ENCODE peak calls at places on chromosomes 13 and 19, in six cellular contexts. B is fibroblast of pulmonary artery, L is GM23248, S is upper lobe of right lung, K is heart left ventricle, P is heart right ventricle. I is an unnamed sample.

GRCh38 chr19:23698711-23699520 is 11.9 kb upstream of the ZNF675 start:
- DNase-seq in K (no peak), L (peak; percentile 2), S (no peak), P (no peak), B (no peak), I (no peak)

GRCh38 chr13:20566424-20566916 is 487 bp upstream of the IFT88 start:
- DNase-seq in B (no peak), K (no peak), S (no peak), P (no peak), L (peak; percentile 93), I (peak; percentile 87)

GRCh38 chr13:110162053-110162452 is 144.9 kb downstream of the COL4A1 start:
- DNase-seq in P (no peak), L (no peak), K (no peak), B (no peak), S (no peak), I (no peak)

GRCh38 chr13:42926555-42926954 is 65.5 kb downstream of the EPSTI1 start:
- DNase-seq in P (no peak), L (peak; percentile 2), B (peak; percentile 25), S (no peak), K (no peak), I (no peak)

GRCh38 chr13:106078191-106078590 is 457.3 kb downstream of the EFNB2 start:
- DNase-seq in P (no peak), B (peak; percentile 11), S (no peak), K (no peak), L (no peak), I (no peak)

GRCh38 chr19:55340144-55340783 is 588 bp downstream of the KMT5C start:
- DNase-seq in K (no peak), P (no peak), B (no peak), S (no peak), L (no peak), I (no peak)

GRCh38 chr13:113803409-113804016 is 44.5 kb downstream of the TMEM255B start:
- DNase-seq in B (no peak), S (peak; percentile 55), L (no peak), K (no peak), P (no peak), I (no peak)

GRCh38 chr19:7917292-7918061 is 2.7 kb upstream of the SNAPC2 start:
- DNase-seq in P (no peak), K (peak; percentile 63), S (peak; percentile 80), B (peak; percentile 62), L (peak; percentile 88), I (peak; percentile 46)

GRCh38 chr13:91045351-91046034 is 302.0 kb upstream of the MIR17HG start:
- DNase-seq in B (peak; percentile 14), L (peak; percentile 12), K (no peak), S (no peak), P (no peak), I (no peak)

GRCh38 chr19:33278403-33279269 is 23.7 kb downstream of the CEBPA start:
- DNase-seq in L (no peak), P (no peak), S (no peak), K (no peak), B (no peak), I (no peak)

DNA sequence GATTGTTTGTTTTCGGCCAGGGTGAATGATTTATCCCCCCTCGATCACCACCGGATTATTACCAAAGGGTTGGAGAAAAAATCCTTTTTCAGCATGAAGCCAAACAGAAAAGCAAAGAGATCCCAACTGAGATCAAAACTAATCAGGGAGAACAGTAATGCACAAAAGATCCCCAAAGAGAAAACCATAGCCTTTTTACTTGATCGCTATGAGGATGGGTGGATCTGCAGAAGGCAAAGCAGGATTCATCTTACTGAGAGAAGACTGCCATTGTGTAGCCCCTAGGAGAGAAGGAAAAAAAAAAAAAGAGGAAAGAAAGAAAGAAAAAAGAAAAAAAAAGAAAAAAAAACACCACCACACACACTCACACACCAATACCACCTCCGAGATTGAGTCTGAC is at the start of gene FGF14:
- DNase-seq in S (no peak), L (no peak), B (no peak), P (no peak), K (no peak), I (no peak)
- H3K4me3 ChIP-seq in S (peak within 1 kb of the TSS; percentile 55), L (peak within 1 kb of the TSS; percentile 54), B (no peak within 1 kb of the TSS), P (peak within 1 kb of the TSS; percentile 61), K (peak within 1 kb of the TSS; percentile 73), I (peak within 1 kb of the TSS; percentile 73)

GRCh38 chr19:48419158-48419920 is 25.9 kb downstream of the GRIN2D start:
- DNase-seq in L (peak; percentile 67), P (no peak), S (no peak), B (peak; percentile 36), K (peak; percentile 51), I (peak; percentile 37)
- H3K4me3 ChIP-seq in L (no peak overlapping the region), P (no peak overlapping the region), S (no peak overlapping the region), B (no peak overlapping the region), K (no peak overlapping the region), I (no peak overlapping the region)

GRCh38 chr19:1873524-1874473 is 10.4 kb upstream of the KLF16 start:
- DNase-seq in K (peak; percentile 72), S (peak; percentile 82), L (no peak), P (peak; percentile 78), B (no peak), I (peak; percentile 47)
- H3K4me3 ChIP-seq in K (peak overlapping the region; percentile 90), S (peak overlapping the region; percentile 93), L (peak overlapping the region; percentile 91), P (peak overlapping the region; percentile 89), B (peak overlapping the region; percentile 94), I (peak overlapping the region; percentile 88)

GRCh38 chr13:49443327-49443688 is 556 bp downstream of the CAB39L start:
- DNase-seq in S (no peak), K (no peak), L (peak; percentile 57), B (peak; percentile 44), P (no peak), I (peak; percentile 43)

GRCh38 chr13:49443689-49444516 is at the start of the genes CAB39L and SETDB2:
- DNase-seq in L (peak; percentile 99), S (peak; percentile 100), P (peak; percentile 99), K (peak; percentile 100), B (peak; percentile 99), I (peak; percentile 99)

GRCh38 chr13:49439609-49440008 is 4.3 kb downstream of the CAB39L start:
- DNase-seq in P (no peak), L (no peak), B (no peak), K (no peak), S (no peak), I (no peak)

GRCh38 chr13:49441846-49442245 is 2.0 kb downstream of the CAB39L start:
- DNase-seq in K (no peak), L (no peak), P (no peak), B (peak; percentile 29), S (no peak), I (peak; percentile 49)

GRCh38 chr13:49441312-49441711 is 2.6 kb downstream of the CAB39L start:
- DNase-seq in L (no peak), K (no peak), P (no peak), B (no peak), S (no peak), I (no peak)
- H3K4me3 ChIP-seq in L (no peak overlapping the region), K (no peak overlapping the region), P (no peak overlapping the region), B (no peak overlapping the region), S (no peak overlapping the region), I (no peak overlapping the region)

GRCh38 chr13:103671547-103671946 is 605.3 kb upstream of the SLC10A2 start:
- DNase-seq in P (no peak), B (no peak), K (no peak), L (no peak), S (no peak), I (no peak)
- H3K4me3 ChIP-seq in P (no peak overlapping the region), B (no peak overlapping the region), K (no peak overlapping the region), L (no peak overlapping the region), S (no peak overlapping the region), I (no peak overlapping the region)

DNA sequence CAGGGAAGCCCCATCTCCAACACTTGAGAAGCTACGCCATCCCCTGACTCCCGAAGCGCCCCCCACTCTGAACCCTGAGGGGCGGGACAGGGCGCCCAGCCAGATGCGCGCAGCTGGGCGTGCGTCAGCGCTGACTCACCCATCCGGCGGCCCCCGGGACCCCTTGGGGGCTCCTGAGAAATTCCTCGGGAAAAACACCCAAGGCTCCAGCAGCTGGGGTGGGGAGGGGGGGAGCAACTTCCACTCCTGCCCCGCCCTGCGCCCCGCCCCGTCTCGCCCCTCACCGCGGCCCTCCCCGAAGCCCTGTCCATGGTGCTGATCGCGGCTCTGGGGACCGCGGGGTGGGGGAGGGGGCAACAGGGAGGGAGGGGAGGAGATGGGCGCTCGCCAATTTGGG is 1.0 kb downstream of the COL5A3 start:
- DNase-seq in L (peak; percentile 84), P (peak; percentile 84), B (peak; percentile 86), S (peak; percentile 69), K (peak; percentile 88), I (peak; percentile 90)
- H3K4me3 ChIP-seq in L (peak overlapping the region; percentile 74), P (peak overlapping the region; percentile 55), B (no peak overlapping the region), S (peak overlapping the region; percentile 51), K (peak overlapping the region; percentile 66), I (peak overlapping the region; percentile 66)

GRCh38 chr19:2624537-2625091 is 77.9 kb downstream of the GNG7 start:
- DNase-seq in K (peak; percentile 88), B (no peak), S (peak; percentile 86), P (peak; percentile 64), L (peak; percentile 37), I (no peak)
- H3K4me3 ChIP-seq in K (no peak overlapping the region), B (no peak overlapping the region), S (no peak overlapping the region), P (no peak overlapping the region), L (no peak overlapping the region), I (no peak overlapping the region)

DNA sequence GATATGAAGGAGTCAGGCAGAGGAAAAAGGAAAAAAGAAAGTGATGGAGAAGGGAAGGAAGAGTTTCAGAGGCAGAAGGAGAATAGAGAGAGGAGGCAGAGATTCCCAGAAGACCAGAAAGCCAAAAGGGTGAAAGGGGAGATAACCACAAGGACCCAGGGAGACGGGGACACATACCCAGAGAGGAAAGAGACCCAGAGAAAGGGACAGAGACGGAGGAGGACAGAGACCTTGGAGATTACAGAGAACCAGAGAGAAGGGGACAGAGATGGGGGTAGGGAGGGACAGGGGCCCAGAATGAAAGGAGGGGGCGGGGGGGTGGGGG is 1.4 kb downstream of the PTH2 start:
- DNase-seq in B (no peak), S (no peak), P (no peak), K (no peak), L (no peak), I (no peak)
- H3K4me3 ChIP-seq in B (no peak overlapping the region), S (no peak overlapping the region), P (no peak overlapping the region), K (no peak overlapping the region), L (no peak overlapping the region), I (no peak overlapping the region)

GRCh38 chr13:33150146-33150545 is 133.9 kb downstream of the KL start:
- DNase-seq in L (peak; percentile 48), K (no peak), S (no peak), B (peak; percentile 60), P (no peak), I (peak; percentile 46)

GRCh38 chr13:33150662-33151061 is 134.4 kb downstream of the KL start:
- DNase-seq in L (no peak), S (no peak), P (no peak), K (no peak), B (no peak), I (no peak)

GRCh38 chr13:33152389-33152788 is 133.2 kb downstream of the STARD13 start:
- DNase-seq in L (no peak), S (no peak), P (no peak), K (no peak), B (no peak), I (no peak)

GRCh38 chr13:33154911-33155310 is 130.6 kb downstream of the STARD13 start:
- DNase-seq in B (no peak), S (no peak), L (no peak), K (no peak), P (no peak), I (no peak)

GRCh38 chr13:33153421-33154381 is 131.9 kb downstream of the STARD13 start:
- DNase-seq in L (peak; percentile 47), P (peak; percentile 73), B (peak; percentile 63), S (no peak), K (peak; percentile 60), I (peak; percentile 45)
- H3K4me3 ChIP-seq in L (no peak overlapping the region), P (no peak overlapping the region), B (no peak overlapping the region), S (no peak overlapping the region), K (no peak overlapping the region), I (no peak overlapping the region)